ENCODE peak calls at places on chromosomes 5 and 9, in five cellular contexts. Y is Peyer's patch, L is WTC11, K is pancreas, V is HFFc6. Q is an unnamed sample.
A peak's percentile ranks its signal among the peaks of the same experiment; 100 is the strongest.

GRCh38 chr9:69985971-69986370 is 57.7 kb upstream of the MAMDC2 start:
- DNase-seq in Y (no peak), L (no peak), K (no peak), V (no peak), Q (no peak)

GRCh38 chr5:40784027-40784653 is 14.0 kb downstream of the PRKAA1 start:
- DNase-seq in Y (no peak), L (no peak), K (no peak), V (no peak), Q (no peak)

GRCh38 chr9:2802494-2802921 is 41.4 kb downstream of the PUM3 start:
- DNase-seq in Y (no peak), L (no peak), K (no peak), V (peak; percentile 8), Q (no peak)

GRCh38 chr9:33287087-33287490 is 3.2 kb upstream of the NFX1 start:
- DNase-seq in Y (peak; percentile 74), L (no peak), K (no peak), V (peak; percentile 74), Q (peak; percentile 69)

GRCh38 chr9:14749738-14750137 is 27.2 kb upstream of the CER1 start:
- DNase-seq in Y (no peak), L (no peak), K (no peak), V (no peak), Q (no peak)

GRCh38 chr5:150044712-150045111 is 41.6 kb downstream of the CSF1R start:
- DNase-seq in Y (no peak), L (no peak), K (no peak), V (no peak), Q (no peak)

GRCh38 chr5:28548856-28549255 is 1510.5 kb upstream of the CDH9 start:
- DNase-seq in Y (no peak), L (no peak), K (no peak), V (no peak), Q (no peak)

GRCh38 chr5:110853267-110853666 is 114.5 kb downstream of the SLC25A46 start:
- DNase-seq in Y (no peak), L (no peak), K (no peak), V (no peak), Q (no peak)

GRCh38 chr9:99400184-99400731 is 178.2 kb downstream of the SEC61B start:
- DNase-seq in Y (no peak), L (no peak), K (no peak), V (no peak), Q (no peak)

GRCh38 chr5:16934123-16934522 is 2.0 kb downstream of the MYO10 start:
- DNase-seq in Y (peak; percentile 82), L (peak; percentile 91), K (peak; percentile 84), V (peak; percentile 83), Q (peak; percentile 59)

GRCh38 chr9:84691634-84692033 is 22.1 kb downstream of the NTRK2 start:
- DNase-seq in Y (no peak), L (no peak), K (no peak), V (no peak), Q (no peak)

DNA sequence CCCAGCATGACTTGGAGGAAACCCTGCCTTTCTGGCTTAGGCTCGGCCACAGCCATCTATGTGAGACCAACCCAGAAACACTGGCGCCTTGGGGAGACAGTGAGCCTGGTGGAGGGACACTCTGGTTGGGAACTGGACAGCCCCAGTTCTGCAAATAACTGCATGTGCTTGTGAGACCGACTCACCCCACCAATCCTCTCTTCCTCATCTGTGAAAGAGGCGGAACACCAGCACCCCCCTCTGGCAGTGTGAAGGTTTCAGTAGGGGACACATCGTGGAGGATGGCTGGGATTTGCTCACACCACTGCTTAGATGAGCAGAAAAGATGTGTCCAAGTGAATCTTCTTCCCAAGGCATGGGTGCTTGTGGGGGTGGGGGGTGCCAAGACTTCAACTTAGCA is 43.4 kb upstream of the N4BP3 start:
- DNase-seq in Y (peak; percentile 59), L (peak; percentile 81), K (no peak), V (peak; percentile 21), Q (no peak)
- TF ChIP-seq CTCF in Y (no peak), L (peak; percentile 30), K (no peak), V (peak; percentile 67), Q (peak; percentile 45)

DNA sequence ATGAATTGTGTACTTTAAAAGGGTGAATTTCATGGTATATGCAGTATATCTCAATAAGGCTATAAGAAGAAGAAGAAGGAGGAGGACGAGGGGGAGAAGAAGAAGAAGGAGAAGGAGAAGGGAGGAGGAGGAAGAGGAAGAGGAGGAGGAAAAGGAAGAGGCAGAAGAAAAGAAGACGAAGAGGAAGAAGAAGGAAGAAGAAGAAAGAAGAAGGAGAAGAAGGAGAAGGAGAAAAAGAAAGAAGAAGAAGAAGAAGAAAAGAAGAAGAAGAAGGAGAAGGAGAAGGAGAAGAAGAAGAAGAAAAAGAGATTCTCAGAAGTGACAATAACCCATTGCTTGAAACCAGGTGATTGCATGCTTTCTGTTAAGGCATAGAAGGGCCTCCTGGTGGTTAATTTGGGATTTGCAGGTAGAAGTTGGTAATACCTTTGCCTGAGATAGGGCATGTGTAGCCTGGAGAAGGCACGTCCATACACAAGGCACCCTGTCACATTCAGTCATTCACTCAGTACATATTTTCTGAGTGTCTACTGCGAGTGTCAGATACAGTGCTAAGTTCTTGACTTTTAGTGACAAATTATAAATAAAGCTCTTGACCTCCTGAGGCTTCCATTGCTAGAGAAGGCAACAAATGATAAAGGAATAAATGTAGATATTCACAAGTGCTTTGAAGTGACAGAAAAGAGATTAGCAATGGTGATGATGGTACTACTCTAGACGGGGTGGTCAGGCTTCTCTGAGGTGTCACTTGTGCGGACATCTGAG is 231.3 kb downstream of the NPR3 start:
- DNase-seq in Y (no peak), L (peak; percentile 29), K (no peak), V (no peak), Q (peak; percentile 33)
- TF ChIP-seq CTCF in Y (no peak), L (peak; percentile 67), K (no peak), V (peak; percentile 73), Q (peak; percentile 52)

GRCh38 chr9:89432986-89433530 is 64.9 kb downstream of the SEMA4D start:
- DNase-seq in Y (no peak), L (no peak), K (no peak), V (no peak), Q (no peak)
- TF ChIP-seq CTCF in Y (no peak), L (no peak), K (no peak), V (no peak), Q (no peak)

GRCh38 chr9:95938724-95939123 is 63.2 kb downstream of the ERCC6L2 start:
- DNase-seq in Y (no peak), L (no peak), K (no peak), V (no peak), Q (no peak)
- TF ChIP-seq CTCF in Y (peak; percentile 34), L (no peak), K (peak; percentile 13), V (peak; percentile 74), Q (no peak)